ENCODE peak calls at places on chromosomes 3 and 15, in eight cellular contexts. One of them, this sample, is unnamed.

GRCh38 chr3:160951677-160952487 is 153.3 kb downstream of the B3GALNT1 start:
- DNase-seq in nucleus accumbens: no peak
- DNase-seq in trophoblast cell: no peak
- DNase-seq in caudate nucleus: no peak
- DNase-seq in stimulated activated CD8-positive, alpha-beta memory T cell treated with anti-CD3 and anti-CD28 coated beads, Interleukin-15, amount 100 ng/mL, for 4 hours: no peak
- DNase-seq in hypothalamus: no peak
- DNase-seq in fibroblast of lung: no peak
- DNase-seq in choroid plexus epithelial cell: no peak
- DNase-seq in this sample: no peak

GRCh38 chr3:125693887-125694286 is 98.6 kb upstream of the OSBPL11 start:
- DNase-seq in trophoblast cell: no peak
- DNase-seq in fibroblast of lung: no peak
- DNase-seq in nucleus accumbens: no peak
- DNase-seq in choroid plexus epithelial cell: no peak
- DNase-seq in caudate nucleus: no peak
- DNase-seq in stimulated activated CD8-positive, alpha-beta memory T cell treated with anti-CD3 and anti-CD28 coated beads, Interleukin-15, amount 100 ng/mL, for 4 hours: no peak
- DNase-seq in hypothalamus: no peak
- DNase-seq in this sample: no peak

GRCh38 chr3:184559336-184559735 is 2.2 kb upstream of the EPHB3 start:
- DNase-seq in choroid plexus epithelial cell: no peak
- DNase-seq in caudate nucleus: no peak
- DNase-seq in hypothalamus: no peak
- DNase-seq in stimulated activated CD8-positive, alpha-beta memory T cell treated with anti-CD3 and anti-CD28 coated beads, Interleukin-15, amount 100 ng/mL, for 4 hours: no peak
- DNase-seq in nucleus accumbens: no peak
- DNase-seq in trophoblast cell: no peak
- DNase-seq in fibroblast of lung: no peak
- DNase-seq in this sample: peak

GRCh38 chr3:51819709-51820406 is 40.8 kb upstream of the IQCF6 start:
- DNase-seq in trophoblast cell: no peak
- DNase-seq in hypothalamus: no peak
- DNase-seq in fibroblast of lung: no peak
- DNase-seq in nucleus accumbens: no peak
- DNase-seq in choroid plexus epithelial cell: no peak
- DNase-seq in stimulated activated CD8-positive, alpha-beta memory T cell treated with anti-CD3 and anti-CD28 coated beads, Interleukin-15, amount 100 ng/mL, for 4 hours: no peak
- DNase-seq in caudate nucleus: no peak
- DNase-seq in this sample: peak

GRCh38 chr3:136149569-136150136 is 46.5 kb downstream of the MSL2 start:
- DNase-seq in stimulated activated CD8-positive, alpha-beta memory T cell treated with anti-CD3 and anti-CD28 coated beads, Interleukin-15, amount 100 ng/mL, for 4 hours: no peak
- DNase-seq in nucleus accumbens: no peak
- DNase-seq in choroid plexus epithelial cell: peak
- DNase-seq in caudate nucleus: no peak
- DNase-seq in trophoblast cell: no peak
- DNase-seq in fibroblast of lung: peak
- DNase-seq in hypothalamus: no peak
- DNase-seq in this sample: no peak

GRCh38 chr3:56019490-56019889 is 448.8 kb downstream of the ERC2 start:
- DNase-seq in nucleus accumbens: no peak
- DNase-seq in choroid plexus epithelial cell: no peak
- DNase-seq in hypothalamus: no peak
- DNase-seq in trophoblast cell: no peak
- DNase-seq in stimulated activated CD8-positive, alpha-beta memory T cell treated with anti-CD3 and anti-CD28 coated beads, Interleukin-15, amount 100 ng/mL, for 4 hours: no peak
- DNase-seq in caudate nucleus: no peak
- DNase-seq in fibroblast of lung: no peak
- DNase-seq in this sample: no peak

GRCh38 chr3:53733433-53733832 is 112.8 kb downstream of the CHDH start:
- DNase-seq in caudate nucleus: no peak
- DNase-seq in fibroblast of lung: no peak
- DNase-seq in nucleus accumbens: no peak
- DNase-seq in stimulated activated CD8-positive, alpha-beta memory T cell treated with anti-CD3 and anti-CD28 coated beads, Interleukin-15, amount 100 ng/mL, for 4 hours: no peak
- DNase-seq in choroid plexus epithelial cell: no peak
- DNase-seq in trophoblast cell: no peak
- DNase-seq in hypothalamus: no peak
- DNase-seq in this sample: no peak

GRCh38 chr3:42501681-42502428 is 588 bp upstream of the VIPR1 start:
- DNase-seq in choroid plexus epithelial cell: peak
- DNase-seq in nucleus accumbens: peak
- DNase-seq in hypothalamus: no peak
- DNase-seq in stimulated activated CD8-positive, alpha-beta memory T cell treated with anti-CD3 and anti-CD28 coated beads, Interleukin-15, amount 100 ng/mL, for 4 hours: peak
- DNase-seq in caudate nucleus: no peak
- DNase-seq in trophoblast cell: peak
- DNase-seq in fibroblast of lung: peak
- DNase-seq in this sample: peak

GRCh38 chr15:82832601-82833209 is 23.3 kb downstream of the WHAMM start:
- DNase-seq in hypothalamus: no peak
- DNase-seq in fibroblast of lung: peak
- DNase-seq in choroid plexus epithelial cell: peak
- DNase-seq in nucleus accumbens: no peak
- DNase-seq in stimulated activated CD8-positive, alpha-beta memory T cell treated with anti-CD3 and anti-CD28 coated beads, Interleukin-15, amount 100 ng/mL, for 4 hours: peak
- DNase-seq in trophoblast cell: no peak
- DNase-seq in caudate nucleus: no peak
- DNase-seq in this sample: no peak

GRCh38 chr3:57647292-57647940 is 45.5 kb downstream of the DENND6A start:
- DNase-seq in stimulated activated CD8-positive, alpha-beta memory T cell treated with anti-CD3 and anti-CD28 coated beads, Interleukin-15, amount 100 ng/mL, for 4 hours: no peak
- DNase-seq in hypothalamus: no peak
- DNase-seq in fibroblast of lung: no peak
- DNase-seq in choroid plexus epithelial cell: no peak
- DNase-seq in trophoblast cell: no peak
- DNase-seq in nucleus accumbens: no peak
- DNase-seq in caudate nucleus: no peak
- DNase-seq in this sample: no peak

GRCh38 chr15:66841953-66842681 is 140.1 kb downstream of the SMAD6 start:
- DNase-seq in stimulated activated CD8-positive, alpha-beta memory T cell treated with anti-CD3 and anti-CD28 coated beads, Interleukin-15, amount 100 ng/mL, for 4 hours: no peak
- DNase-seq in nucleus accumbens: peak
- DNase-seq in caudate nucleus: no peak
- DNase-seq in hypothalamus: peak
- DNase-seq in choroid plexus epithelial cell: peak
- DNase-seq in trophoblast cell: peak
- DNase-seq in fibroblast of lung: peak
- DNase-seq in this sample: no peak

GRCh38 chr3:37324752-37325407 is 150.5 kb upstream of the LRRFIP2 start:
- DNase-seq in fibroblast of lung: peak
- DNase-seq in caudate nucleus: no peak
- DNase-seq in trophoblast cell: no peak
- DNase-seq in choroid plexus epithelial cell: peak
- DNase-seq in stimulated activated CD8-positive, alpha-beta memory T cell treated with anti-CD3 and anti-CD28 coated beads, Interleukin-15, amount 100 ng/mL, for 4 hours: no peak
- DNase-seq in hypothalamus: no peak
- DNase-seq in nucleus accumbens: no peak
- DNase-seq in this sample: no peak

GRCh38 chr15:40763801-40764765 is at the start of gene GCHFR:
- DNase-seq in caudate nucleus: no peak
- DNase-seq in fibroblast of lung: peak
- DNase-seq in stimulated activated CD8-positive, alpha-beta memory T cell treated with anti-CD3 and anti-CD28 coated beads, Interleukin-15, amount 100 ng/mL, for 4 hours: no peak
- DNase-seq in trophoblast cell: peak
- DNase-seq in choroid plexus epithelial cell: peak
- DNase-seq in nucleus accumbens: peak
- DNase-seq in hypothalamus: peak
- DNase-seq in this sample: peak

GRCh38 chr3:177465243-177465642 is 268.0 kb upstream of the TBL1XR1 start:
- DNase-seq in fibroblast of lung: no peak
- DNase-seq in stimulated activated CD8-positive, alpha-beta memory T cell treated with anti-CD3 and anti-CD28 coated beads, Interleukin-15, amount 100 ng/mL, for 4 hours: no peak
- DNase-seq in trophoblast cell: no peak
- DNase-seq in hypothalamus: no peak
- DNase-seq in caudate nucleus: no peak
- DNase-seq in choroid plexus epithelial cell: no peak
- DNase-seq in nucleus accumbens: no peak
- DNase-seq in this sample: no peak

GRCh38 chr3:147118611-147119010 is 287.7 kb downstream of the ZIC4 start:
- DNase-seq in fibroblast of lung: no peak
- DNase-seq in trophoblast cell: no peak
- DNase-seq in choroid plexus epithelial cell: no peak
- DNase-seq in hypothalamus: no peak
- DNase-seq in stimulated activated CD8-positive, alpha-beta memory T cell treated with anti-CD3 and anti-CD28 coated beads, Interleukin-15, amount 100 ng/mL, for 4 hours: no peak
- DNase-seq in caudate nucleus: no peak
- DNase-seq in nucleus accumbens: no peak
- DNase-seq in this sample: no peak

GRCh38 chr15:51499379-51499976 is 123.1 kb downstream of the DMXL2 start:
- DNase-seq in caudate nucleus: no peak
- DNase-seq in choroid plexus epithelial cell: peak
- DNase-seq in nucleus accumbens: no peak
- DNase-seq in fibroblast of lung: peak
- DNase-seq in hypothalamus: no peak
- DNase-seq in stimulated activated CD8-positive, alpha-beta memory T cell treated with anti-CD3 and anti-CD28 coated beads, Interleukin-15, amount 100 ng/mL, for 4 hours: no peak
- DNase-seq in trophoblast cell: no peak
- DNase-seq in this sample: peak

GRCh38 chr3:126112531-126113237 is 28.8 kb upstream of the SLC41A3 start:
- DNase-seq in stimulated activated CD8-positive, alpha-beta memory T cell treated with anti-CD3 and anti-CD28 coated beads, Interleukin-15, amount 100 ng/mL, for 4 hours: no peak
- DNase-seq in trophoblast cell: no peak
- DNase-seq in nucleus accumbens: no peak
- DNase-seq in choroid plexus epithelial cell: no peak
- DNase-seq in fibroblast of lung: no peak
- DNase-seq in caudate nucleus: no peak
- DNase-seq in hypothalamus: no peak
- DNase-seq in this sample: no peak

GRCh38 chr3:36303286-36303685 is 77.0 kb upstream of the STAC start:
- DNase-seq in caudate nucleus: no peak
- DNase-seq in fibroblast of lung: no peak
- DNase-seq in choroid plexus epithelial cell: no peak
- DNase-seq in stimulated activated CD8-positive, alpha-beta memory T cell treated with anti-CD3 and anti-CD28 coated beads, Interleukin-15, amount 100 ng/mL, for 4 hours: no peak
- DNase-seq in nucleus accumbens: no peak
- DNase-seq in trophoblast cell: no peak
- DNase-seq in hypothalamus: no peak
- DNase-seq in this sample: no peak

GRCh38 chr3:20103731-20104130 is 63.5 kb downstream of the KAT2B start:
- DNase-seq in choroid plexus epithelial cell: no peak
- DNase-seq in nucleus accumbens: no peak
- DNase-seq in stimulated activated CD8-positive, alpha-beta memory T cell treated with anti-CD3 and anti-CD28 coated beads, Interleukin-15, amount 100 ng/mL, for 4 hours: no peak
- DNase-seq in trophoblast cell: no peak
- DNase-seq in hypothalamus: no peak
- DNase-seq in fibroblast of lung: no peak
- DNase-seq in caudate nucleus: no peak
- DNase-seq in this sample: no peak

GRCh38 chr3:78660958-78661357 is 1106.8 kb downstream of the ROBO1 start:
- DNase-seq in stimulated activated CD8-positive, alpha-beta memory T cell treated with anti-CD3 and anti-CD28 coated beads, Interleukin-15, amount 100 ng/mL, for 4 hours: no peak
- DNase-seq in trophoblast cell: no peak
- DNase-seq in choroid plexus epithelial cell: no peak
- DNase-seq in caudate nucleus: no peak
- DNase-seq in hypothalamus: no peak
- DNase-seq in nucleus accumbens: no peak
- DNase-seq in fibroblast of lung: peak
- DNase-seq in this sample: no peak

GRCh38 chr3:129723558-129724324 is 117.3 kb upstream of the PLXND1 start:
- DNase-seq in hypothalamus: no peak
- DNase-seq in trophoblast cell: no peak
- DNase-seq in choroid plexus epithelial cell: peak
- DNase-seq in fibroblast of lung: peak
- DNase-seq in stimulated activated CD8-positive, alpha-beta memory T cell treated with anti-CD3 and anti-CD28 coated beads, Interleukin-15, amount 100 ng/mL, for 4 hours: no peak
- DNase-seq in caudate nucleus: no peak
- DNase-seq in nucleus accumbens: no peak
- DNase-seq in this sample: no peak

This sample was measured in NCI-H146.